ENCODE peak calls at places on chromosomes 6 and 20, in four cellular contexts. One of them, this sample, is unnamed.

GRCh38 chr6:165636415-165637048 is 26.5 kb downstream of the PDE10A start:
- DNase-seq in lower lobe of right lung: no peak
- DNase-seq in OCI-LY7: no peak
- DNase-seq in body of pancreas: no peak
- DNase-seq in this sample: no peak

GRCh38 chr20:46130534-46130933 is 12.4 kb downstream of the CD40 start:
- DNase-seq in lower lobe of right lung: no peak
- DNase-seq in OCI-LY7: no peak
- DNase-seq in body of pancreas: no peak
- DNase-seq in this sample: no peak

GRCh38 chr6:1820165-1820564 is 210.4 kb downstream of the FOXC1 start:
- DNase-seq in lower lobe of right lung: no peak
- DNase-seq in OCI-LY7: no peak
- DNase-seq in body of pancreas: no peak
- DNase-seq in this sample: no peak

GRCh38 chr20:44407402-44408184 is 52.1 kb downstream of the HNF4A start:
- DNase-seq in lower lobe of right lung: no peak
- DNase-seq in OCI-LY7: no peak
- DNase-seq in body of pancreas: peak; percentile 35
- DNase-seq in this sample: peak; percentile 96

GRCh38 chr20:48457261-48458002 is 370.4 kb downstream of the PREX1 start:
- DNase-seq in lower lobe of right lung: no peak
- DNase-seq in OCI-LY7: no peak
- DNase-seq in body of pancreas: no peak
- DNase-seq in this sample: no peak

GRCh38 chr6:24910850-24911712 is 24.7 kb downstream of the RIPOR2 start:
- DNase-seq in lower lobe of right lung: peak; percentile 78
- DNase-seq in OCI-LY7: peak; percentile 62
- DNase-seq in body of pancreas: peak; percentile 47
- DNase-seq in this sample: no peak

GRCh38 chr20:8306916-8307315 is 174.8 kb downstream of the PLCB1 start:
- DNase-seq in lower lobe of right lung: no peak
- DNase-seq in OCI-LY7: no peak
- DNase-seq in body of pancreas: no peak
- DNase-seq in this sample: no peak

GRCh38 chr6:105164418-105164817 is 15.4 kb downstream of the POPDC3 start:
- DNase-seq in lower lobe of right lung: no peak
- DNase-seq in OCI-LY7: no peak
- DNase-seq in body of pancreas: no peak
- DNase-seq in this sample: peak; percentile 84

GRCh38 chr6:21885532-21886089 is 292.1 kb downstream of the SOX4 start:
- DNase-seq in lower lobe of right lung: no peak
- DNase-seq in OCI-LY7: no peak
- DNase-seq in body of pancreas: peak; percentile 20
- DNase-seq in this sample: peak; percentile 58

GRCh38 chr6:128723667-128724066 is 159.3 kb upstream of the LAMA2 start:
- DNase-seq in lower lobe of right lung: no peak
- DNase-seq in OCI-LY7: no peak
- DNase-seq in body of pancreas: no peak
- DNase-seq in this sample: peak; percentile 51

GRCh38 chr6:161922631-161923119 is 648.8 kb upstream of the AGPAT4 start:
- DNase-seq in lower lobe of right lung: no peak
- DNase-seq in OCI-LY7: peak; percentile 26
- DNase-seq in body of pancreas: peak; percentile 92
- DNase-seq in this sample: peak; percentile 49

GRCh38 chr6:154928325-154928922 is 66.7 kb upstream of the TIAM2 start:
- DNase-seq in lower lobe of right lung: no peak
- DNase-seq in OCI-LY7: peak; percentile 80
- DNase-seq in body of pancreas: peak; percentile 65
- DNase-seq in this sample: no peak

GRCh38 chr20:56181593-56181992 is 66.9 kb upstream of the MC3R start:
- DNase-seq in lower lobe of right lung: no peak
- DNase-seq in OCI-LY7: no peak
- DNase-seq in body of pancreas: no peak
- DNase-seq in this sample: no peak

GRCh38 chr20:10581823-10582222 is 92.0 kb downstream of the JAG1 start:
- DNase-seq in lower lobe of right lung: no peak
- DNase-seq in OCI-LY7: no peak
- DNase-seq in body of pancreas: no peak
- DNase-seq in this sample: peak; percentile 58

GRCh38 chr6:167933847-167934246 is 63.6 kb upstream of the KIF25 start:
- DNase-seq in lower lobe of right lung: no peak
- DNase-seq in OCI-LY7: no peak
- DNase-seq in body of pancreas: no peak
- DNase-seq in this sample: no peak

GRCh38 chr20:53413188-53413631 is 180.4 kb downstream of the ZNF217 start:
- DNase-seq in lower lobe of right lung: peak; percentile 58
- DNase-seq in OCI-LY7: peak; percentile 76
- DNase-seq in body of pancreas: peak; percentile 48
- DNase-seq in this sample: no peak

GRCh38 chr6:168905451-168906090 is 348.1 kb downstream of the THBS2 start:
- DNase-seq in lower lobe of right lung: no peak
- DNase-seq in OCI-LY7: no peak
- DNase-seq in body of pancreas: peak; percentile 25
- DNase-seq in this sample: peak; percentile 35

GRCh38 chr6:52517502-52518278 is 59.2 kb downstream of the TRAM2 start:
- DNase-seq in lower lobe of right lung: no peak
- DNase-seq in OCI-LY7: no peak
- DNase-seq in body of pancreas: peak; percentile 83
- DNase-seq in this sample: peak; percentile 82

GRCh38 chr20:57804470-57805250 is 94.8 kb upstream of the PMEPA1 start:
- DNase-seq in lower lobe of right lung: no peak
- DNase-seq in OCI-LY7: no peak
- DNase-seq in body of pancreas: no peak
- DNase-seq in this sample: no peak

GRCh38 chr6:43052842-43053544 is 658 bp downstream of the CUL7 start:
- DNase-seq in lower lobe of right lung: peak; percentile 56
- DNase-seq in OCI-LY7: peak; percentile 24
- DNase-seq in body of pancreas: peak; percentile 42
- DNase-seq in this sample: no peak

GRCh38 chr6:152496731-152497130 is 140.4 kb downstream of the SYNE1 start:
- DNase-seq in lower lobe of right lung: no peak
- DNase-seq in OCI-LY7: no peak
- DNase-seq in body of pancreas: no peak
- DNase-seq in this sample: no peak

GRCh38 chr6:22056398-22056797 is 240.4 kb downstream of the PRL start:
- DNase-seq in lower lobe of right lung: no peak
- DNase-seq in OCI-LY7: no peak
- DNase-seq in body of pancreas: no peak
- DNase-seq in this sample: peak; percentile 63

GRCh38 chr6:164183556-164184123 is 769.1 kb downstream of the QKI start:
- DNase-seq in lower lobe of right lung: no peak
- DNase-seq in OCI-LY7: no peak
- DNase-seq in body of pancreas: no peak
- DNase-seq in this sample: no peak

GRCh38 chr6:159929819-159930218 is 39.0 kb downstream of the MAS1 start:
- DNase-seq in lower lobe of right lung: no peak
- DNase-seq in OCI-LY7: no peak
- DNase-seq in body of pancreas: peak; percentile 47
- DNase-seq in this sample: no peak

GRCh38 chr6:151493495-151494234 is at the start of gene CCDC170:
- DNase-seq in lower lobe of right lung: peak; percentile 83
- DNase-seq in OCI-LY7: no peak
- DNase-seq in body of pancreas: peak; percentile 36
- DNase-seq in this sample: no peak

GRCh38 chr6:14026831-14027539 is 90.6 kb upstream of the CD83 start:
- DNase-seq in lower lobe of right lung: no peak
- DNase-seq in OCI-LY7: no peak
- DNase-seq in body of pancreas: no peak
- DNase-seq in this sample: no peak

GRCh38 chr6:2968600-2969135 is 2.7 kb downstream of the SERPINB6 start:
- DNase-seq in lower lobe of right lung: no peak
- DNase-seq in OCI-LY7: no peak
- DNase-seq in body of pancreas: no peak
- DNase-seq in this sample: no peak

GRCh38 chr6:2966347-2966746 is 5.0 kb downstream of the SERPINB6 start:
- DNase-seq in lower lobe of right lung: no peak
- DNase-seq in OCI-LY7: no peak
- DNase-seq in body of pancreas: peak; percentile 46
- DNase-seq in this sample: no peak

GRCh38 chr6:2970034-2970685 is 1.2 kb downstream of the SERPINB6 start:
- DNase-seq in lower lobe of right lung: no peak
- DNase-seq in OCI-LY7: no peak
- DNase-seq in body of pancreas: no peak
- DNase-seq in this sample: no peak

GRCh38 chr6:2969549-2969948 is 1.8 kb downstream of the SERPINB6 start:
- DNase-seq in lower lobe of right lung: no peak
- DNase-seq in OCI-LY7: no peak
- DNase-seq in body of pancreas: no peak
- DNase-seq in this sample: no peak

GRCh38 chr6:2967936-2968335 is 3.4 kb downstream of the SERPINB6 start:
- DNase-seq in lower lobe of right lung: no peak
- DNase-seq in OCI-LY7: no peak
- DNase-seq in body of pancreas: no peak
- DNase-seq in this sample: no peak
- H3K4me1 ChIP-seq in lower lobe of right lung: peaks cover 52% of the 10 kb centered on the region
- H3K4me1 ChIP-seq in OCI-LY7: peaks cover 6% of the 10 kb centered on the region
- H3K4me1 ChIP-seq in body of pancreas: peaks cover 32% of the 10 kb centered on the region
- H3K4me1 ChIP-seq in this sample: no peaks in the 10 kb centered on the region

GRCh38 chr6:93823489-93823888 is 404.1 kb upstream of the EPHA7 start:
- DNase-seq in lower lobe of right lung: no peak
- DNase-seq in OCI-LY7: no peak
- DNase-seq in body of pancreas: no peak
- DNase-seq in this sample: no peak
- H3K27ac ChIP-seq in lower lobe of right lung: no peak overlapping the region
- H3K27ac ChIP-seq in OCI-LY7: no peak overlapping the region
- H3K27ac ChIP-seq in body of pancreas: no peak overlapping the region
- H3K27ac ChIP-seq in this sample: no peak overlapping the region

GRCh38 chr6:12640438-12640837 is 76.1 kb upstream of the PHACTR1 start:
- DNase-seq in lower lobe of right lung: no peak
- DNase-seq in OCI-LY7: no peak
- DNase-seq in body of pancreas: no peak
- DNase-seq in this sample: no peak

GRCh38 chr6:12635813-12636212 is 80.8 kb upstream of the PHACTR1 start:
- DNase-seq in lower lobe of right lung: no peak
- DNase-seq in OCI-LY7: no peak
- DNase-seq in body of pancreas: no peak
- DNase-seq in this sample: no peak

GRCh38 chr6:12635375-12635774 is 81.2 kb upstream of the PHACTR1 start:
- DNase-seq in lower lobe of right lung: no peak
- DNase-seq in OCI-LY7: no peak
- DNase-seq in body of pancreas: no peak
- DNase-seq in this sample: no peak

GRCh38 chr6:12637960-12638641 is 78.5 kb upstream of the PHACTR1 start:
- DNase-seq in lower lobe of right lung: peak; percentile 61
- DNase-seq in OCI-LY7: peak; percentile 27
- DNase-seq in body of pancreas: peak; percentile 61
- DNase-seq in this sample: peak; percentile 73

GRCh38 chr6:12636336-12636735 is 80.2 kb upstream of the PHACTR1 start:
- DNase-seq in lower lobe of right lung: no peak
- DNase-seq in OCI-LY7: no peak
- DNase-seq in body of pancreas: no peak
- DNase-seq in this sample: no peak
- TF ChIP-seq CTCF in lower lobe of right lung: no peak
- TF ChIP-seq CTCF in OCI-LY7: peak; percentile 45
- TF ChIP-seq CTCF in body of pancreas: no peak
- TF ChIP-seq CTCF in this sample: peak; percentile 35

GRCh38 chr6:145012039-145012662 is 723.2 kb downstream of the EPM2A start:
- DNase-seq in lower lobe of right lung: no peak
- DNase-seq in OCI-LY7: no peak
- DNase-seq in body of pancreas: no peak
- DNase-seq in this sample: no peak
- H3K4me1 ChIP-seq in lower lobe of right lung: no peaks in the 10 kb centered on the region
- H3K4me1 ChIP-seq in OCI-LY7: no peaks in the 10 kb centered on the region
- H3K4me1 ChIP-seq in body of pancreas: peaks cover 8% of the 10 kb centered on the region
- H3K4me1 ChIP-seq in this sample: peaks cover 13% of the 10 kb centered on the region

GRCh38 chr6:7137335-7138106 is 29.8 kb downstream of the RREB1 start:
- DNase-seq in lower lobe of right lung: no peak
- DNase-seq in OCI-LY7: peak; percentile 30
- DNase-seq in body of pancreas: peak; percentile 59
- DNase-seq in this sample: peak; percentile 38
- H3K27ac ChIP-seq in lower lobe of right lung: peak overlapping the region; percentile 67
- H3K27ac ChIP-seq in OCI-LY7: peak overlapping the region; percentile 2
- H3K27ac ChIP-seq in body of pancreas: peak overlapping the region; percentile 99
- H3K27ac ChIP-seq in this sample: peak overlapping the region; percentile 89

GRCh38 chr6:99246602-99247001 is 102.9 kb downstream of the FAXC start:
- DNase-seq in lower lobe of right lung: no peak
- DNase-seq in OCI-LY7: no peak
- DNase-seq in body of pancreas: no peak
- DNase-seq in this sample: no peak

GRCh38 chr6:99241905-99242534 is 107.5 kb downstream of the FAXC start:
- DNase-seq in lower lobe of right lung: no peak
- DNase-seq in OCI-LY7: peak; percentile 7
- DNase-seq in body of pancreas: no peak
- DNase-seq in this sample: peak; percentile 37
- TF ChIP-seq CTCF in lower lobe of right lung: peak; percentile 29
- TF ChIP-seq CTCF in OCI-LY7: peak; percentile 63
- TF ChIP-seq CTCF in body of pancreas: no peak
- TF ChIP-seq CTCF in this sample: peak; percentile 71

GRCh38 chr20:12764053-12764452 is 244.7 kb upstream of the SPTLC3 start:
- DNase-seq in lower lobe of right lung: no peak
- DNase-seq in OCI-LY7: no peak
- DNase-seq in body of pancreas: no peak
- DNase-seq in this sample: no peak
- H3K4me1 ChIP-seq in lower lobe of right lung: no peaks in the 10 kb centered on the region
- H3K4me1 ChIP-seq in OCI-LY7: no peaks in the 10 kb centered on the region
- H3K4me1 ChIP-seq in body of pancreas: no peaks in the 10 kb centered on the region
- H3K4me1 ChIP-seq in this sample: no peaks in the 10 kb centered on the region

GRCh38 chr6:132464538-132465256 is 48.2 kb downstream of the STX7 start:
- DNase-seq in lower lobe of right lung: no peak
- DNase-seq in OCI-LY7: no peak
- DNase-seq in body of pancreas: no peak
- DNase-seq in this sample: no peak
- H3K27ac ChIP-seq in lower lobe of right lung: no peak overlapping the region
- H3K27ac ChIP-seq in OCI-LY7: no peak overlapping the region
- H3K27ac ChIP-seq in body of pancreas: no peak overlapping the region
- H3K27ac ChIP-seq in this sample: no peak overlapping the region

DNA sequence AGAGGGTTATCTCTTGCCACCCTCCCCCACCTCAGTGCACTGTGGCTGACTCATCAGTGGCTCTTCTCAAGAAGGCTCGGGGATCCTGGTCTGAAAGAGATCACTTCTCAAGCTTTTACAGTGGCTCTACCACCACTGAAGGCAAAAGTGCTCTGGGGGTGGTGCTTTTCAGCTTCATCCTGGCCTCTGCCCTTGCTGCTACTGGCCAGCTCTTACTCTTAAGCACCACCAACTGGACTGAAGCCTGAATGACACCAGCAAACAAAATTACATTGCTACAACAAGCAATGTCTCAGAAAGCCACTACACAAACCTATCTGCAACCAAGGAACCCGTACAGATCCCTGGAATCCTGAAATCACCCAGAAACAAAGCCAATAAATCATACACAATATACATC is 402.1 kb downstream of the EPHA7 start:
- DNase-seq in lower lobe of right lung: no peak
- DNase-seq in OCI-LY7: peak; percentile 12
- DNase-seq in body of pancreas: no peak
- DNase-seq in this sample: no peak
- TF ChIP-seq CTCF in lower lobe of right lung: no peak
- TF ChIP-seq CTCF in OCI-LY7: peak; percentile 45
- TF ChIP-seq CTCF in body of pancreas: no peak
- TF ChIP-seq CTCF in this sample: no peak

DNA sequence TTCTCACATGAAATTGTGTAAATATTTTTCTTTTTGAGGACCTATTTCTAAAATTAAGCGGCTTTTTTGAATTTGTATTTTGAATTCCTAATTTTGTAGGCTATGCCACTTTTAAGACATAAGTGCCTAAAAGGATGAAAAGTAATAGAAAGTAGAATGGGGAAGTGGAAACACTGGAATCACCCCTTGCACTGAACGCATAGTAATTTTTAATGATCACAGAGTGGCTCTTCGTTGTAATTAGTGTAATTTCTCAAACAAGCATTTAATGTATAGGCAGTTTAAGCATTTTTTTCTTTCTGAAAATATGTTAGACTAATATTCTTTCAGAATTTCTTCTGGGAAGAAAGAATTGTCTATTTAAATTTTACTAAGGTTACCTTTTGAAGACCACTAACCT is 73.2 kb downstream of the ARID1B start:
- DNase-seq in lower lobe of right lung: no peak
- DNase-seq in OCI-LY7: no peak
- DNase-seq in body of pancreas: no peak
- DNase-seq in this sample: no peak
- H3K4me1 ChIP-seq in lower lobe of right lung: peaks cover 76% of the 10 kb centered on the region
- H3K4me1 ChIP-seq in OCI-LY7: peaks cover 74% of the 10 kb centered on the region
- H3K4me1 ChIP-seq in body of pancreas: peaks cover 50% of the 10 kb centered on the region
- H3K4me1 ChIP-seq in this sample: peaks cover 2% of the 10 kb centered on the region